ENCODE peak calls at places on chromosomes 13 and 19, in six cellular contexts. W, X, L, K, A and O are unnamed samples.

GRCh38 chr13:64457976-64458375 is 2772.2 kb downstream of the PCDH9 start:
- DNase-seq in W (no peak), X (no peak), L (no peak), K (no peak), A (no peak), O (no peak)

GRCh38 chr19:5687360-5688198 is 2.5 kb upstream of the RPL36 start:
- DNase-seq in W (no peak), X (no peak), L (no peak), K (no peak), A (no peak), O (no peak)

GRCh38 chr13:57582032-57582431 is 49.5 kb upstream of the PCDH17 start:
- DNase-seq in W (no peak), X (no peak), L (no peak), K (peak), A (no peak), O (no peak)

GRCh38 chr19:55319786-55320185 is 5.4 kb downstream of the TMEM150B start:
- DNase-seq in W (peak), X (no peak), L (no peak), K (peak), A (no peak), O (peak)

GRCh38 chr19:33055718-33056117 is 9.0 kb downstream of the RHPN2 start:
- DNase-seq in W (no peak), X (no peak), L (no peak), K (no peak), A (no peak), O (peak)

GRCh38 chr13:24178847-24179845 is 18.6 kb downstream of the SPATA13 start:
- DNase-seq in W (no peak), X (no peak), L (no peak), K (no peak), A (no peak), O (no peak)

GRCh38 chr13:99992912-99993311 is 11.3 kb downstream of the ZIC2 start:
- DNase-seq in W (no peak), X (no peak), L (no peak), K (no peak), A (no peak), O (peak)

GRCh38 chr13:25037057-25037813 is 58.7 kb upstream of the PABPC3 start:
- DNase-seq in W (no peak), X (no peak), L (peak), K (peak), A (peak), O (peak)

GRCh38 chr19:32750441-32751055 is 31.0 kb downstream of the TDRD12 start:
- DNase-seq in W (no peak), X (no peak), L (no peak), K (no peak), A (no peak), O (no peak)

GRCh38 chr19:46618670-46619231 is 6.1 kb downstream of the PTGIR start:
- DNase-seq in W (no peak), X (no peak), L (no peak), K (no peak), A (no peak), O (no peak)

GRCh38 chr19:24033962-24034342 is 53.0 kb upstream of the ZNF254 start:
- DNase-seq in W (peak), X (no peak), L (peak), K (peak), A (no peak), O (peak)

GRCh38 chr13:34577051-34577450 is 365.0 kb upstream of the NBEA start:
- DNase-seq in W (no peak), X (no peak), L (no peak), K (no peak), A (no peak), O (peak)

GRCh38 chr19:4732680-4733114 is 9.1 kb upstream of the DPP9 start:
- DNase-seq in W (peak), X (no peak), L (peak), K (peak), A (peak), O (peak)

GRCh38 chr19:18046066-18046718 is 38.2 kb downstream of the ARRDC2 start:
- DNase-seq in W (no peak), X (no peak), L (peak), K (no peak), A (no peak), O (peak)

GRCh38 chr19:7744199-7744786 is 3.0 kb downstream of the CD209 start:
- DNase-seq in W (no peak), X (no peak), L (no peak), K (no peak), A (no peak), O (no peak)

GRCh38 chr13:32941368-32941767 is 74.9 kb upstream of the KL start:
- DNase-seq in W (no peak), X (no peak), L (no peak), K (no peak), A (no peak), O (peak)

GRCh38 chr13:43583331-43583730 is 203.4 kb downstream of the ENOX1 start:
- DNase-seq in W (no peak), X (no peak), L (no peak), K (no peak), A (no peak), O (no peak)

GRCh38 chr19:1591421-1592022 is 1.1 kb downstream of the MBD3 start:
- DNase-seq in W (no peak), X (no peak), L (peak), K (no peak), A (no peak), O (no peak)

GRCh38 chr13:98782654-98783053 is 30.2 kb upstream of the SLC15A1 start:
- DNase-seq in W (no peak), X (no peak), L (no peak), K (peak), A (no peak), O (no peak)

GRCh38 chr19:44684892-44685847 is 13.8 kb upstream of the CEACAM16 start:
- DNase-seq in W (no peak), X (no peak), L (peak), K (peak), A (no peak), O (peak)

GRCh38 chr13:40589285-40590109 is 76.9 kb downstream of the FOXO1 start:
- DNase-seq in W (peak), X (peak), L (no peak), K (no peak), A (no peak), O (peak)

GRCh38 chr13:91768746-91769145 is 370.3 kb downstream of the GPC5 start:
- DNase-seq in W (no peak), X (no peak), L (no peak), K (no peak), A (no peak), O (no peak)

GRCh38 chr13:80235559-80236296 is 105.2 kb downstream of the SPRY2 start:
- DNase-seq in W (no peak), X (no peak), L (peak), K (peak), A (no peak), O (peak)

GRCh38 chr13:113144255-113144629 is 14.2 kb upstream of the PROZ start:
- DNase-seq in W (no peak), X (no peak), L (no peak), K (no peak), A (no peak), O (no peak)

GRCh38 chr13:26708007-26708297 is 52.6 kb downstream of the GPR12 start:
- DNase-seq in W (no peak), X (no peak), L (no peak), K (no peak), A (no peak), O (no peak)

GRCh38 chr13:107099661-107100060 is 531.7 kb upstream of the ARGLU1 start:
- DNase-seq in W (no peak), X (no peak), L (no peak), K (no peak), A (no peak), O (peak)

GRCh38 chr19:35436477-35437141 is 11.4 kb upstream of the FFAR2 start:
- DNase-seq in W (no peak), X (no peak), L (peak), K (no peak), A (peak), O (peak)

GRCh38 chr19:35703343-35703742 is 1.0 kb upstream of the ZBTB32 start:
- DNase-seq in W (no peak), X (no peak), L (no peak), K (no peak), A (no peak), O (no peak)

GRCh38 chr13:21619633-21620220 is 15.8 kb upstream of the MICU2 start:
- DNase-seq in W (no peak), X (no peak), L (no peak), K (no peak), A (no peak), O (no peak)

GRCh38 chr13:77874406-77874805 is 44.2 kb downstream of the EDNRB start:
- DNase-seq in W (no peak), X (no peak), L (no peak), K (no peak), A (no peak), O (no peak)

GRCh38 chr19:6768236-6768785 is 1.1 kb upstream of the SH2D3A start:
- DNase-seq in W (no peak), X (no peak), L (no peak), K (no peak), A (peak), O (no peak)

GRCh38 chr13:113916330-113916815 is 52.5 kb upstream of the GAS6 start:
- DNase-seq in W (no peak), X (no peak), L (no peak), K (no peak), A (no peak), O (no peak)